ENCODE peak calls at places on chromosomes 1 and 21, in seven cellular contexts. A is spleen; Y is progenitor cell of endocrine pancreas; B is MM.1S; Q is AG04449; J is CD4-positive, alpha-beta T cell; U is WTC11. O is an unnamed sample.
A peak's percentile ranks its signal among the peaks of the same experiment; 100 is the strongest.

GRCh38 chr1:219121634-219122033 is 52.0 kb upstream of the LYPLAL1 start:
- DNase-seq in U (no peak), Q (no peak), A (no peak), Y (no peak), B (no peak), J (no peak), O (no peak)

GRCh38 chr1:92030701-92031107 is 919 bp downstream of the EPHX4 start:
- DNase-seq in Q (no peak), A (no peak), J (no peak), B (no peak), U (no peak), Y (no peak), O (no peak)

GRCh38 chr21:16116798-16117197 is 387.0 kb downstream of the USP25 start:
- DNase-seq in U (no peak), A (no peak), Y (no peak), B (no peak), Q (peak; percentile 59), J (no peak), O (no peak)

GRCh38 chr21:44871576-44872265 is 1.8 kb downstream of the PTTG1IP start:
- DNase-seq in J (no peak), Y (no peak), B (no peak), A (no peak), Q (no peak), U (no peak), O (peak; percentile 41)

GRCh38 chr1:191831572-191831971 is 326.7 kb upstream of the RGS18 start:
- DNase-seq in U (no peak), B (peak; percentile 44), Q (no peak), J (no peak), A (no peak), Y (no peak), O (no peak)

GRCh38 chr1:46274224-46275029 is 26.9 kb downstream of the RAD54L start:
- DNase-seq in U (no peak), J (no peak), A (no peak), Y (no peak), B (no peak), Q (no peak), O (no peak)

GRCh38 chr21:41370840-41371697 is 9.2 kb downstream of the MX2 start:
- DNase-seq in J (no peak), Y (no peak), B (no peak), Q (no peak), U (no peak), A (peak; percentile 67), O (no peak)

GRCh38 chr21:29601072-29601471 is 302.4 kb downstream of the BACH1 start:
- DNase-seq in U (no peak), J (no peak), Q (no peak), B (no peak), A (no peak), Y (no peak), O (no peak)

GRCh38 chr1:243742814-243743213 is 107.2 kb downstream of the AKT3 start:
- DNase-seq in B (no peak), U (no peak), Y (no peak), Q (peak; percentile 50), A (no peak), J (no peak), O (peak; percentile 11)

GRCh38 chr1:49298304-49298703 is 521.6 kb upstream of the BEND5 start:
- DNase-seq in U (peak; percentile 15), A (peak; percentile 73), J (no peak), Y (no peak), B (no peak), Q (no peak), O (no peak)

GRCh38 chr1:113055570-113055969 is 17.4 kb upstream of the LRIG2 start:
- DNase-seq in Q (no peak), Y (no peak), U (no peak), J (no peak), A (no peak), B (no peak), O (no peak)

GRCh38 chr1:113058861-113059441 is 14.0 kb upstream of the LRIG2 start:
- DNase-seq in B (no peak), J (no peak), A (peak; percentile 79), Y (no peak), U (no peak), Q (no peak), O (no peak)

GRCh38 chr1:113053344-113054138 is 19.5 kb upstream of the LRIG2 start:
- DNase-seq in Y (no peak), A (no peak), B (no peak), J (no peak), U (no peak), Q (no peak), O (no peak)

GRCh38 chr1:113057006-113057405 is 16.0 kb upstream of the LRIG2 start:
- DNase-seq in A (no peak), Y (no peak), U (peak; percentile 36), Q (no peak), J (no peak), B (peak; percentile 6), O (no peak)
- TF ChIP-seq CTCF in A (no peak), Y (no peak), U (no peak), Q (no peak), J (no peak), B (no peak), O (no peak)

DNA sequence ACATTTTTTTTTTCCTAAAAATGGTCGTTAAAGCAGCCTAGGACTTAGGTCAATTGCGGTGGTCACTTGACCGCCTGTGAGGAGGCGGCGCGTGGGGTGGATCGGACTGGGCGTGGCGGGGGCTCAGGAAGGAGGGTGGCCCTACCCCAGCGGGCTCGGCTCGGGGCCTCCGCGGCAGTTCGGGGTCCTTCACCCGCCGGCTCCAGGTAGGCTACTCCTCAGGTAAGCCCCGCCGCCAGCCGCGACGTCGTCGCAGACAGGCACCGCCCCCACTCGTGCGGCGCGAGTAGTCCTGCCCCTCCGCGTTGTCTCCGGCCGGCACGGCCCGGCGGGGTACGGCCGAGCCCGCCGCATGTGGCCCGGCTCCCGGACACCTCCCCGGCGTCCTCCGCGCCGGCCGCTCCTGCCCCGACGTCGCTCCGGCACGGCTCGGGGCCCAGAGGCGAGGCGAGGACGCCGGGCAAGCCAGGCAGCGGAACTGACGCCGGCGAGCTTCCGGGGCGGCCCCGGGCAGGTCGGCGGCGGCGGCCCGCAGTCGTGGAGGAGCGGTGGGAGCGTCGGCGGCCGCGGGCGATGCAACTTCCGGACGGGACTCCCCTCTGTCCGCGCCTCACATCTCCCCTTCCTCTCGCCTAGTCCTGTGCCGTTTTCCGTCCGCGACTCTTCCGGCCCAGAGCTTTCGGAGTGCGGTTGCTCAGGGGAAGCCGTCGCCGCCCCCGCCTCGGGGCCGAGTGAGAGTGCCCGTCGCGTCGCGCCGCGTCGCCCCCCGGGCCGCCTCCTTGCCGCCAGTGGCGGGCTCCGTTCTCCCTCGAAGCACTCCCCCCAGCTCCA is at the start of gene AGO3:
- DNase-seq in Y (peak; percentile 76), U (peak; percentile 85), J (peak; percentile 77), A (peak; percentile 98), Q (no peak), B (peak; percentile 83), O (peak; percentile 30)
- TF ChIP-seq CTCF in Y (no peak), U (no peak), J (no peak), A (no peak), Q (no peak), B (no peak), O (no peak)

DNA sequence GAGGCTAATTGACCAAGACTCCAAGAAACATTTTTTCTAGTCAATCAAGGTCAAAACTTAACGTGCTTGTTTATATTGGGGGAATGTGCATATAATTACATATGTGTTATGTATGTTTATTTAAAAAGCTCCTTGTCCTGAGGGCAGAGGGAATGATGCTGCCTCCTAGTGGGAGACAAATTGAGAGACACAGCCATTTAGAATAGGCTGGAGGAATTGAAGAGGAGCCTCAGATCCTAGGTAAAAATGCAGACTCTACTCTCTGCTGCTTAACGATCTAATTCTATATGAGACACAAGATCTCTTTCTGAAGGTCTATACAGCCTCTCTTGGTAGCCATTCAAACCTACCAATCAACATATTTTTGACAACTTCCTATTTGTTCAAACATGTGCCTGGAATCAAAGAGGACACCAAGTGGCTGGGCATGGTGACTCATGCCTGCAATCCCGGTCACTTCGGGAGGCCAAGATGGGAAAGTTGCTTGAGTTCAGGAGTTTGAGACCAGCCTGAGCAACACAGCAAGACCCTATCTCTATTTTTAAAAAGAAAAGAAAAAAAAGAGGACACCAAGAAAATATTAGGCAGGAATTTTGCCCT is 136.6 kb upstream of the ZNF648 start:
- DNase-seq in Y (no peak), J (no peak), Q (no peak), A (no peak), U (no peak), B (no peak), O (no peak)
- TF ChIP-seq CTCF in Y (no peak), J (no peak), Q (no peak), A (peak; percentile 13), U (peak; percentile 27), B (no peak), O (no peak)

DNA sequence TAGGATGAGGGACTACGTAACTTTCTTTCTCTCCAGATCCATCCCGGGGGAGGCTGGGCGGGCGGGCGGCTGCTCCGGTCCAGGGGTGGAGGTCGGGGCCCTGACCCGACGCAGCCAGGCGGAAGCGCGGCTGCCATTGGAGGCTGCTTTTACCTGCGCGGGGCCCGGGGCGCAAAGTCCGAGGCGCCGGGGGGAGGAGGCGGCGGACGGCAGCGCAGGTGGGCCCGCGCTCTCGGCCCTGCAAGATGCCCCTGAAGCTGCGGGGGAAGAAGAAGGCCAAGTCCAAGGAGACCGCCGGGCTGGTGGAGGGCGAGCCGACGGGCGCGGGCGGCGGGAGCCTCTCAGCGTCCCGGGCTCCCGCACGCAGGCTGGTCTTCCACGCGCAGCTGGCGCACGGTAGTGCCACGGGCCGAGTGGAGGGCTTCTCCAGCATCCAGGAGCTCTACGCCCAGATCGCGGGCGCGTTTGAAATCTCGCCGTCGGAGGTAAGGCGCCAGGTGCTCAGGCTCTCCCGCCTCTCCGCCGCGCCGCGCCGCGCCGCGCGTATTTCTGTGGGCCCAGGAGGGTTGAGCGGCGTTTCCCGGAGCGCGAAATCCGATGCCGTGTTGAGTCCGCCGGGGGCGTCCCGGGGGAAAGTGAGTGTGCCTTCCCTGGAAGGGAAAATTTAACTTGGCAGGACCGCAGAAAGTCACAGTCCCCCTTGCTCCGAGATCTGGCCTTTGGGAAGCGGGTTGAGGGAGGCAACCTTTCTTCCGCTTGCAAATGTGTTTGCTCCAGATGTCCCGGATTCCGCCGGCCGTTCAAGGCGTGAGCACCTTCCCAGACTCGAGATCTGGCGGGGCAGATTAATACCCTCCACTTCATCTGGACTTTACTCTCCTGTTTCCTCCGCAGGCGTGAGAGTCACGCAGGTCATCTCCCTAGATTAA is at the start of gene GIPC2:
- DNase-seq in B (no peak), Y (peak; percentile 42), Q (no peak), U (peak; percentile 60), J (peak; percentile 10), A (peak; percentile 80), O (no peak)
- TF ChIP-seq CTCF in B (no peak), Y (no peak), Q (no peak), U (no peak), J (no peak), A (no peak), O (no peak)

GRCh38 chr1:178581351-178581951 is 68.5 kb downstream of the TEX35 start:
- DNase-seq in Y (no peak), B (peak; percentile 93), A (peak; percentile 88), U (peak; percentile 77), Q (no peak), J (no peak), O (no peak)
- TF ChIP-seq CTCF in Y (no peak), B (peak; percentile 28), A (no peak), U (no peak), Q (no peak), J (no peak), O (no peak)

GRCh38 chr1:238399558-238399957 is 508.8 kb upstream of the ZP4 start:
- DNase-seq in Y (no peak), Q (no peak), B (no peak), A (no peak), U (peak; percentile 31), J (no peak), O (no peak)
- TF ChIP-seq CTCF in Y (peak; percentile 27), Q (no peak), B (no peak), A (no peak), U (peak; percentile 41), J (no peak), O (no peak)